ENCODE peak calls at places on chromosome 9, in ten cellular contexts. Q is lung, U is frontal cortex, X is NCI-H446 treated with DMSO at 0.1 percent for 48 hours, Y is non-pigmented ciliary epithelial cell, H is NCI-H748 treated with DMSO at 0.1 percent for 48 hours, E is ovary, O is T-helper 9 cell, W is fibroblast of mammary gland, D is ACHN. I is an unnamed sample.

GRCh38 chr9:17611342-17611741 is 32.5 kb downstream of the SH3GL2 start:
- DNase-seq in Q (no peak), X (no peak), H (no peak), O (no peak), E (no peak), D (no peak), U (no peak), W (no peak), Y (no peak), I (no peak)

GRCh38 chr9:73996844-73997243 is 500.3 kb upstream of the RORB start:
- DNase-seq in W (no peak), O (no peak), Q (no peak), Y (no peak), X (no peak), U (no peak), D (no peak), H (no peak), E (no peak), I (no peak)

GRCh38 chr9:95901506-95901905 is 26.0 kb downstream of the ERCC6L2 start:
- DNase-seq in O (no peak), Y (no peak), W (no peak), E (no peak), H (no peak), U (no peak), D (no peak), Q (no peak), X (no peak), I (peak; percentile 18)

GRCh38 chr9:98943682-98944129 is at the start of gene COL15A1:
- DNase-seq in O (no peak), W (no peak), X (no peak), H (peak; percentile 21), Y (no peak), Q (no peak), E (peak; percentile 74), D (no peak), U (peak; percentile 22), I (peak; percentile 38)

GRCh38 chr9:106718996-106719395 is 144.0 kb upstream of the ZNF462 start:
- DNase-seq in D (peak; percentile 10), W (peak; percentile 67), Q (no peak), U (no peak), E (no peak), Y (peak; percentile 28), O (no peak), X (no peak), H (no peak), I (no peak)

GRCh38 chr9:26125693-26126092 is 447.4 kb upstream of the TUSC1 start:
- DNase-seq in Q (no peak), U (no peak), X (no peak), D (no peak), E (no peak), H (no peak), Y (no peak), W (no peak), O (no peak), I (no peak)

GRCh38 chr9:93263334-93264229 is 79.6 kb downstream of the WNK2 start:
- DNase-seq in D (no peak), Q (no peak), H (no peak), U (peak; percentile 10), W (no peak), O (no peak), X (no peak), Y (no peak), E (no peak), I (peak; percentile 5)

GRCh38 chr9:89999176-89999533 is 394.3 kb downstream of the GADD45G start:
- DNase-seq in U (no peak), Q (peak; percentile 73), D (no peak), O (no peak), X (no peak), H (no peak), Y (no peak), E (no peak), W (no peak), I (peak; percentile 74)

GRCh38 chr9:76200315-76200714 is 193.9 kb downstream of the RFK start:
- DNase-seq in E (no peak), Q (no peak), U (no peak), Y (no peak), O (no peak), X (no peak), H (no peak), D (no peak), W (no peak), I (no peak)

GRCh38 chr9:80218336-80218735 is 646.6 kb downstream of the TLE4 start:
- DNase-seq in E (no peak), Y (no peak), O (no peak), H (no peak), W (no peak), X (no peak), Q (no peak), U (no peak), D (no peak), I (no peak)

GRCh38 chr9:113712053-113712452 is 164.1 kb upstream of the ZNF618 start:
- DNase-seq in E (no peak), O (no peak), Q (no peak), Y (no peak), U (no peak), D (no peak), X (no peak), W (peak; percentile 48), H (no peak), I (peak; percentile 26)

GRCh38 chr9:23308114-23308513 is 517.9 kb downstream of the ELAVL2 start:
- DNase-seq in E (no peak), H (peak; percentile 12), X (peak; percentile 54), W (no peak), O (no peak), Y (no peak), Q (no peak), D (no peak), U (no peak), I (no peak)

GRCh38 chr9:125908138-125908537 is 161.0 kb downstream of the PBX3 start:
- DNase-seq in Q (no peak), U (no peak), H (no peak), D (no peak), O (no peak), Y (no peak), E (no peak), X (no peak), W (no peak), I (no peak)

GRCh38 chr9:93091056-93091452 is 5.0 kb upstream of the CARD19 start:
- DNase-seq in Q (no peak), E (peak; percentile 18), O (no peak), H (no peak), Y (no peak), X (no peak), U (no peak), W (no peak), D (no peak), I (no peak)

GRCh38 chr9:125991886-125992529 is 244.8 kb downstream of the PBX3 start:
- DNase-seq in O (no peak), D (no peak), Y (no peak), W (no peak), Q (no peak), E (no peak), H (no peak), U (no peak), X (no peak), I (no peak)

GRCh38 chr9:36036780-36037579 is at the start of gene RECK:
- DNase-seq in H (peak; percentile 52), W (peak; percentile 92), U (peak; percentile 91), X (peak; percentile 80), O (peak; percentile 84), Y (no peak), Q (peak; percentile 89), E (peak; percentile 92), D (peak; percentile 64), I (peak; percentile 90)

GRCh38 chr9:84435902-84436301 is 95.3 kb upstream of the SLC28A3 start:
- DNase-seq in H (no peak), E (peak; percentile 39), O (no peak), Y (no peak), X (no peak), U (no peak), D (no peak), W (no peak), Q (no peak), I (no peak)

GRCh38 chr9:126474201-126474765 is 139.4 kb upstream of the LMX1B start:
- DNase-seq in U (no peak), D (peak; percentile 3), O (no peak), Y (peak; percentile 51), H (no peak), Q (no peak), W (peak; percentile 35), X (no peak), E (no peak), I (no peak)

GRCh38 chr9:95508242-95508967 is 8.4 kb downstream of the PTCH1 start:
- DNase-seq in E (peak; percentile 30), Y (no peak), O (peak; percentile 21), U (no peak), H (no peak), X (no peak), D (peak; percentile 21), Q (no peak), W (no peak), I (no peak)

GRCh38 chr9:21810388-21810787 is 8.0 kb downstream of the MTAP start:
- DNase-seq in Q (no peak), D (no peak), H (no peak), W (peak; percentile 91), X (no peak), Y (no peak), E (no peak), O (no peak), U (no peak), I (no peak)

GRCh38 chr9:4596165-4596922 is 65.8 kb upstream of the PLPP6 start:
- DNase-seq in H (no peak), X (no peak), W (peak; percentile 43), O (peak; percentile 22), U (peak; percentile 24), Q (no peak), E (no peak), Y (no peak), D (no peak), I (no peak)

GRCh38 chr9:107274953-107275422 is 8.1 kb upstream of the RAD23B start:
- DNase-seq in U (no peak), Q (no peak), E (no peak), O (no peak), D (peak; percentile 86), Y (peak; percentile 95), W (peak; percentile 100), X (no peak), H (no peak), I (no peak)

GRCh38 chr9:89507626-89508025 is 9.7 kb upstream of the SEMA4D start:
- DNase-seq in Q (no peak), H (no peak), E (no peak), D (no peak), W (no peak), U (no peak), O (no peak), X (no peak), Y (no peak), I (no peak)

I was measured in adrenal gland.